ENCODE peak calls at places on chromosomes 16 and 17, in seven cellular contexts. K, Y, P, U, Z, F and W are unnamed samples.

GRCh38 chr16:71369494-71369893 is 11.0 kb downstream of the CALB2 start:
- DNase-seq in K (no peak), Y (no peak), P (no peak), U (no peak), Z (no peak), F (no peak), W (no peak)

GRCh38 chr17:67785526-67785925 is 39.8 kb upstream of the BPTF start:
- DNase-seq in K (no peak), Y (no peak), P (no peak), U (no peak), Z (no peak), F (no peak), W (no peak)

GRCh38 chr17:75365931-75366275 is 39.6 kb downstream of the GRB2 start:
- DNase-seq in K (no peak), Y (no peak), P (no peak), U (no peak), Z (no peak), F (no peak), W (no peak)

GRCh38 chr16:84847554-84848415 is 28.0 kb downstream of the CRISPLD2 start:
- DNase-seq in K (no peak), Y (no peak), P (no peak), U (no peak), Z (no peak), F (no peak), W (no peak)

GRCh38 chr17:72425133-72425795 is 304.4 kb downstream of the SOX9 start:
- DNase-seq in K (no peak), Y (no peak), P (no peak), U (no peak), Z (no peak), F (no peak), W (no peak)

GRCh38 chr17:42659079-42659931 is at the start of gene TUBG2:
- DNase-seq in K (peak), Y (peak), P (peak), U (peak), Z (peak), F (peak), W (no peak)

GRCh38 chr16:48478418-48478817 is 93.2 kb upstream of the SIAH1 start:
- DNase-seq in K (no peak), Y (no peak), P (no peak), U (no peak), Z (no peak), F (no peak), W (no peak)

GRCh38 chr16:29315916-29316517 is 90.5 kb downstream of the NPIPB11 start:
- DNase-seq in K (no peak), Y (no peak), P (no peak), U (no peak), Z (no peak), F (no peak), W (no peak)

GRCh38 chr17:77527836-77528505 is 387.2 kb downstream of the SEC14L1 start:
- DNase-seq in K (no peak), Y (no peak), P (no peak), U (no peak), Z (no peak), F (no peak), W (no peak)

GRCh38 chr16:22417019-22417418 is 42.6 kb upstream of the CDR2 start:
- DNase-seq in K (no peak), Y (no peak), P (no peak), U (no peak), Z (no peak), F (no peak), W (no peak)

GRCh38 chr16:81590714-81591537 is 146.3 kb downstream of the CMIP start:
- DNase-seq in K (no peak), Y (no peak), P (no peak), U (no peak), Z (no peak), F (no peak), W (no peak)

GRCh38 chr16:2084688-2085625 is 37.2 kb downstream of the TSC2 start:
- DNase-seq in K (no peak), Y (no peak), P (no peak), U (no peak), Z (no peak), F (no peak), W (no peak)

GRCh38 chr17:12613566-12613965 is 52.1 kb upstream of the MYOCD start:
- DNase-seq in K (no peak), Y (peak), P (no peak), U (no peak), Z (no peak), F (peak), W (no peak)

GRCh38 chr17:32341141-32341856 is 674 bp downstream of the C17orf75 start:
- DNase-seq in K (no peak), Y (peak), P (no peak), U (no peak), Z (peak), F (no peak), W (no peak)

GRCh38 chr17:2253768-2254406 is 49.7 kb downstream of the SMG6 start:
- DNase-seq in K (no peak), Y (no peak), P (no peak), U (no peak), Z (peak), F (no peak), W (no peak)

GRCh38 chr16:85912271-85912974 is 13.5 kb downstream of the IRF8 start:
- DNase-seq in K (no peak), Y (peak), P (no peak), U (peak), Z (no peak), F (no peak), W (no peak)

GRCh38 chr16:5504028-5504758 is 406.6 kb upstream of the EEF2KMT start:
- DNase-seq in K (no peak), Y (no peak), P (no peak), U (no peak), Z (no peak), F (no peak), W (no peak)

GRCh38 chr17:10276436-10276835 is 78.0 kb upstream of the GAS7 start:
- DNase-seq in K (no peak), Y (no peak), P (no peak), U (no peak), Z (no peak), F (no peak), W (no peak)

GRCh38 chr17:44792276-44792675 is 33.5 kb downstream of the ADAM11 start:
- DNase-seq in K (no peak), Y (peak), P (no peak), U (peak), Z (no peak), F (no peak), W (no peak)